ENCODE peak calls at places on chromosome 1, in seven cellular contexts. One of them, this sample, is unnamed.

GRCh38 chr1:114032271-114033218 is 53.3 kb downstream of the OLFML3 start:
- DNase-seq in OCI-LY7: no peak
- DNase-seq in GM23338: peak
- DNase-seq in RWPE1: peak
- DNase-seq in left lung: no peak
- DNase-seq in ovary: no peak
- DNase-seq in Calu3: no peak
- DNase-seq in this sample: no peak

GRCh38 chr1:29426701-29427279 is 190.5 kb downstream of the PTPRU start:
- DNase-seq in Calu3: no peak
- DNase-seq in left lung: no peak
- DNase-seq in RWPE1: no peak
- DNase-seq in GM23338: no peak
- DNase-seq in OCI-LY7: no peak
- DNase-seq in ovary: no peak
- DNase-seq in this sample: no peak

GRCh38 chr1:119676571-119677206 is 28.6 kb upstream of the ZNF697 start:
- DNase-seq in GM23338: peak
- DNase-seq in Calu3: no peak
- DNase-seq in OCI-LY7: no peak
- DNase-seq in ovary: no peak
- DNase-seq in left lung: no peak
- DNase-seq in RWPE1: no peak
- DNase-seq in this sample: no peak

GRCh38 chr1:9825101-9826074 is 1.6 kb upstream of the CLSTN1 start:
- DNase-seq in ovary: peak
- DNase-seq in OCI-LY7: no peak
- DNase-seq in left lung: peak
- DNase-seq in RWPE1: peak
- DNase-seq in Calu3: peak
- DNase-seq in GM23338: peak
- DNase-seq in this sample: no peak

GRCh38 chr1:178052650-178053461 is 41.0 kb upstream of the RASAL2 start:
- DNase-seq in Calu3: no peak
- DNase-seq in RWPE1: no peak
- DNase-seq in OCI-LY7: no peak
- DNase-seq in ovary: no peak
- DNase-seq in left lung: no peak
- DNase-seq in GM23338: peak
- DNase-seq in this sample: no peak

GRCh38 chr1:59730302-59730701 is 84.4 kb upstream of the HOOK1 start:
- DNase-seq in Calu3: no peak
- DNase-seq in RWPE1: peak
- DNase-seq in ovary: no peak
- DNase-seq in OCI-LY7: no peak
- DNase-seq in GM23338: no peak
- DNase-seq in left lung: no peak
- DNase-seq in this sample: no peak

GRCh38 chr1:214029796-214030195 is 42.0 kb downstream of the PROX1 start:
- DNase-seq in ovary: no peak
- DNase-seq in OCI-LY7: no peak
- DNase-seq in left lung: no peak
- DNase-seq in RWPE1: no peak
- DNase-seq in Calu3: no peak
- DNase-seq in GM23338: peak
- DNase-seq in this sample: no peak

GRCh38 chr1:94858276-94858675 is 38.1 kb downstream of the SLC44A3 start:
- DNase-seq in RWPE1: peak
- DNase-seq in GM23338: no peak
- DNase-seq in left lung: peak
- DNase-seq in Calu3: no peak
- DNase-seq in OCI-LY7: no peak
- DNase-seq in ovary: no peak
- DNase-seq in this sample: no peak

GRCh38 chr1:168613689-168614655 is 37.6 kb downstream of the XCL1 start:
- DNase-seq in RWPE1: no peak
- DNase-seq in left lung: no peak
- DNase-seq in GM23338: no peak
- DNase-seq in OCI-LY7: no peak
- DNase-seq in Calu3: no peak
- DNase-seq in ovary: peak
- DNase-seq in this sample: no peak

GRCh38 chr1:59709333-59709732 is 105.4 kb upstream of the HOOK1 start:
- DNase-seq in ovary: no peak
- DNase-seq in OCI-LY7: no peak
- DNase-seq in GM23338: no peak
- DNase-seq in left lung: no peak
- DNase-seq in Calu3: no peak
- DNase-seq in RWPE1: no peak
- DNase-seq in this sample: no peak

GRCh38 chr1:227731241-227731677 is 3.8 kb downstream of the JMJD4 start:
- DNase-seq in RWPE1: no peak
- DNase-seq in ovary: peak
- DNase-seq in left lung: no peak
- DNase-seq in GM23338: no peak
- DNase-seq in OCI-LY7: no peak
- DNase-seq in Calu3: no peak
- DNase-seq in this sample: no peak

GRCh38 chr1:226945106-226945857 is 5.2 kb downstream of the COQ8A start:
- DNase-seq in Calu3: peak
- DNase-seq in OCI-LY7: no peak
- DNase-seq in ovary: no peak
- DNase-seq in left lung: no peak
- DNase-seq in RWPE1: no peak
- DNase-seq in GM23338: peak
- DNase-seq in this sample: no peak

GRCh38 chr1:244353572-244354091 is 98.1 kb downstream of the ADSS2 start:
- DNase-seq in Calu3: peak
- DNase-seq in ovary: no peak
- DNase-seq in RWPE1: peak
- DNase-seq in OCI-LY7: no peak
- DNase-seq in left lung: peak
- DNase-seq in GM23338: peak
- DNase-seq in this sample: peak

GRCh38 chr1:23522244-23523013 is 8.6 kb downstream of the E2F2 start:
- DNase-seq in OCI-LY7: no peak
- DNase-seq in Calu3: no peak
- DNase-seq in ovary: no peak
- DNase-seq in left lung: no peak
- DNase-seq in GM23338: no peak
- DNase-seq in RWPE1: no peak
- DNase-seq in this sample: no peak

GRCh38 chr1:109880961-109881894 is 29.4 kb upstream of the CSF1 start:
- DNase-seq in Calu3: no peak
- DNase-seq in OCI-LY7: no peak
- DNase-seq in GM23338: no peak
- DNase-seq in RWPE1: no peak
- DNase-seq in ovary: peak
- DNase-seq in left lung: no peak
- DNase-seq in this sample: no peak

GRCh38 chr1:227908366-227908765 is 39.4 kb downstream of the WNT9A start:
- DNase-seq in RWPE1: no peak
- DNase-seq in ovary: no peak
- DNase-seq in OCI-LY7: no peak
- DNase-seq in left lung: no peak
- DNase-seq in Calu3: no peak
- DNase-seq in GM23338: no peak
- DNase-seq in this sample: no peak

GRCh38 chr1:2890221-2890850 is 88.8 kb upstream of the TTC34 start:
- DNase-seq in left lung: no peak
- DNase-seq in OCI-LY7: no peak
- DNase-seq in ovary: no peak
- DNase-seq in Calu3: no peak
- DNase-seq in GM23338: no peak
- DNase-seq in RWPE1: no peak
- DNase-seq in this sample: no peak

GRCh38 chr1:109547412-109548320 is 749 bp upstream of the GNAI3 start:
- DNase-seq in ovary: peak
- DNase-seq in OCI-LY7: peak
- DNase-seq in RWPE1: no peak
- DNase-seq in GM23338: peak
- DNase-seq in left lung: no peak
- DNase-seq in Calu3: no peak
- DNase-seq in this sample: peak

GRCh38 chr1:219774386-219774785 is 154.0 kb downstream of the SLC30A10 start:
- DNase-seq in left lung: no peak
- DNase-seq in GM23338: no peak
- DNase-seq in Calu3: no peak
- DNase-seq in ovary: no peak
- DNase-seq in OCI-LY7: no peak
- DNase-seq in RWPE1: no peak
- DNase-seq in this sample: no peak

GRCh38 chr1:21673277-21673780 is 4.2 kb upstream of the RAP1GAP start:
- DNase-seq in ovary: peak
- DNase-seq in left lung: peak
- DNase-seq in Calu3: no peak
- DNase-seq in RWPE1: no peak
- DNase-seq in GM23338: no peak
- DNase-seq in OCI-LY7: no peak
- DNase-seq in this sample: no peak

GRCh38 chr1:17890056-17890814 is 135.1 kb downstream of the ACTL8 start:
- DNase-seq in left lung: no peak
- DNase-seq in GM23338: no peak
- DNase-seq in RWPE1: no peak
- DNase-seq in Calu3: no peak
- DNase-seq in OCI-LY7: no peak
- DNase-seq in ovary: no peak
- DNase-seq in this sample: no peak

GRCh38 chr1:3312894-3313578 is 141.4 kb upstream of the ARHGEF16 start:
- DNase-seq in left lung: peak
- DNase-seq in ovary: peak
- DNase-seq in Calu3: peak
- DNase-seq in GM23338: peak
- DNase-seq in OCI-LY7: no peak
- DNase-seq in RWPE1: peak
- DNase-seq in this sample: no peak

GRCh38 chr1:206708058-206708457 is 23.4 kb downstream of the MAPKAPK2 start:
- DNase-seq in GM23338: peak
- DNase-seq in RWPE1: no peak
- DNase-seq in ovary: no peak
- DNase-seq in OCI-LY7: no peak
- DNase-seq in Calu3: no peak
- DNase-seq in left lung: no peak
- DNase-seq in this sample: no peak

GRCh38 chr1:81662913-81663526 is 137.7 kb upstream of the ADGRL2 start:
- DNase-seq in GM23338: peak
- DNase-seq in ovary: no peak
- DNase-seq in OCI-LY7: no peak
- DNase-seq in Calu3: no peak
- DNase-seq in RWPE1: no peak
- DNase-seq in left lung: no peak
- DNase-seq in this sample: no peak

GRCh38 chr1:111366256-111366655 is 61.3 kb downstream of the OVGP1 start:
- DNase-seq in OCI-LY7: no peak
- DNase-seq in GM23338: no peak
- DNase-seq in RWPE1: no peak
- DNase-seq in left lung: no peak
- DNase-seq in Calu3: no peak
- DNase-seq in ovary: no peak
- DNase-seq in this sample: no peak

GRCh38 chr1:238377280-238377919 is 486.7 kb upstream of the ZP4 start:
- DNase-seq in ovary: no peak
- DNase-seq in GM23338: peak
- DNase-seq in Calu3: no peak
- DNase-seq in OCI-LY7: no peak
- DNase-seq in left lung: no peak
- DNase-seq in RWPE1: no peak
- DNase-seq in this sample: no peak

GRCh38 chr1:27108588-27108987 is 46.3 kb downstream of the SLC9A1 start:
- DNase-seq in Calu3: no peak
- DNase-seq in OCI-LY7: no peak
- DNase-seq in left lung: no peak
- DNase-seq in RWPE1: no peak
- DNase-seq in GM23338: no peak
- DNase-seq in ovary: no peak
- DNase-seq in this sample: no peak

GRCh38 chr1:27113861-27114260 is 41.1 kb downstream of the SLC9A1 start:
- DNase-seq in left lung: no peak
- DNase-seq in OCI-LY7: no peak
- DNase-seq in Calu3: no peak
- DNase-seq in GM23338: no peak
- DNase-seq in RWPE1: no peak
- DNase-seq in ovary: no peak
- DNase-seq in this sample: no peak

GRCh38 chr1:27109103-27109822 is 45.7 kb downstream of the SLC9A1 start:
- DNase-seq in left lung: no peak
- DNase-seq in RWPE1: no peak
- DNase-seq in ovary: no peak
- DNase-seq in OCI-LY7: peak
- DNase-seq in Calu3: peak
- DNase-seq in GM23338: peak
- DNase-seq in this sample: no peak

GRCh38 chr1:27114522-27114921 is 40.4 kb downstream of the SLC9A1 start:
- DNase-seq in ovary: no peak
- DNase-seq in Calu3: no peak
- DNase-seq in GM23338: no peak
- DNase-seq in left lung: no peak
- DNase-seq in OCI-LY7: no peak
- DNase-seq in RWPE1: no peak
- DNase-seq in this sample: no peak

GRCh38 chr1:27111771-27112573 is 43.0 kb downstream of the SLC9A1 start:
- DNase-seq in ovary: peak
- DNase-seq in Calu3: peak
- DNase-seq in RWPE1: peak
- DNase-seq in GM23338: no peak
- DNase-seq in left lung: peak
- DNase-seq in OCI-LY7: peak
- DNase-seq in this sample: peak
- TF ChIP-seq CTCF in ovary: peak
- TF ChIP-seq CTCF in Calu3: no peak
- TF ChIP-seq CTCF in RWPE1: no peak
- TF ChIP-seq CTCF in GM23338: no peak
- TF ChIP-seq CTCF in left lung: peak
- TF ChIP-seq CTCF in OCI-LY7: peak
- TF ChIP-seq CTCF in this sample: peak

GRCh38 chr1:36705629-36706028 is 222.9 kb upstream of the CSF3R start:
- DNase-seq in Calu3: no peak
- DNase-seq in OCI-LY7: peak
- DNase-seq in left lung: no peak
- DNase-seq in GM23338: no peak
- DNase-seq in ovary: no peak
- DNase-seq in RWPE1: no peak
- DNase-seq in this sample: no peak
- TF ChIP-seq CTCF in Calu3: no peak
- TF ChIP-seq CTCF in OCI-LY7: peak
- TF ChIP-seq CTCF in left lung: no peak
- TF ChIP-seq CTCF in GM23338: no peak
- TF ChIP-seq CTCF in ovary: no peak
- TF ChIP-seq CTCF in RWPE1: no peak
- TF ChIP-seq CTCF in this sample: no peak

GRCh38 chr1:230167419-230167852 is 100.4 kb downstream of the GALNT2 start:
- DNase-seq in GM23338: peak
- DNase-seq in ovary: no peak
- DNase-seq in left lung: no peak
- DNase-seq in OCI-LY7: peak
- DNase-seq in RWPE1: peak
- DNase-seq in Calu3: peak
- DNase-seq in this sample: peak
- TF ChIP-seq CTCF in GM23338: peak
- TF ChIP-seq CTCF in ovary: no peak
- TF ChIP-seq CTCF in left lung: peak
- TF ChIP-seq CTCF in OCI-LY7: peak
- TF ChIP-seq CTCF in RWPE1: peak
- TF ChIP-seq CTCF in Calu3: peak
- TF ChIP-seq CTCF in this sample: peak

GRCh38 chr1:187032316-187032981 is 203.7 kb downstream of the PLA2G4A start:
- DNase-seq in left lung: no peak
- DNase-seq in ovary: no peak
- DNase-seq in OCI-LY7: no peak
- DNase-seq in GM23338: no peak
- DNase-seq in RWPE1: no peak
- DNase-seq in Calu3: no peak
- DNase-seq in this sample: no peak
- TF ChIP-seq CTCF in left lung: no peak
- TF ChIP-seq CTCF in ovary: no peak
- TF ChIP-seq CTCF in OCI-LY7: no peak
- TF ChIP-seq CTCF in GM23338: no peak
- TF ChIP-seq CTCF in RWPE1: no peak
- TF ChIP-seq CTCF in Calu3: no peak
- TF ChIP-seq CTCF in this sample: no peak

This sample was measured in GM10248.